ENCODE peak calls at places on chromosome 18, in five cellular contexts. A, D, U, C and M are unnamed samples.
A peak's percentile ranks its signal among the peaks of the same experiment; 100 is the strongest.

GRCh38 chr18:66749475-66750035 is 145.7 kb upstream of the CDH19 start:
- DNase-seq in U (no peak), D (no peak), A (no peak), C (no peak), M (no peak)

GRCh38 chr18:13556497-13556896 is 169.9 kb downstream of the FAM210A start:
- DNase-seq in A (no peak), U (no peak), C (no peak), D (no peak), M (no peak)

GRCh38 chr18:55386545-55386944 is 201.4 kb downstream of the TCF4 start:
- DNase-seq in A (no peak), C (no peak), D (no peak), U (no peak), M (no peak)

GRCh38 chr18:2994603-2995432 is 18.1 kb downstream of the LPIN2 start:
- DNase-seq in C (no peak), A (peak; percentile 9), U (no peak), D (no peak), M (peak; percentile 47)

GRCh38 chr18:77223653-77224052 is 26.0 kb upstream of the GALR1 start:
- DNase-seq in A (no peak), U (no peak), D (peak; percentile 72), C (no peak), M (no peak)

GRCh38 chr18:66005831-66006588 is 255.2 kb downstream of the CDH7 start:
- DNase-seq in A (no peak), C (no peak), U (no peak), D (no peak), M (no peak)

GRCh38 chr18:22594155-22594690 is 176.5 kb upstream of the CTAGE1 start:
- DNase-seq in D (no peak), A (no peak), C (no peak), U (no peak), M (no peak)

GRCh38 chr18:48325115-48325670 is 84.0 kb downstream of the ZBTB7C start:
- DNase-seq in U (no peak), C (no peak), D (no peak), A (no peak), M (no peak)

GRCh38 chr18:22349317-22349898 is 68.3 kb downstream of the CTAGE1 start:
- DNase-seq in C (no peak), A (no peak), D (no peak), U (no peak), M (no peak)

GRCh38 chr18:3952031-3952430 is 502.1 kb downstream of the TGIF1 start:
- DNase-seq in U (no peak), D (no peak), A (no peak), C (no peak), M (no peak)

GRCh38 chr18:48941672-48942071 is 9.1 kb downstream of the SMAD7 start:
- DNase-seq in U (no peak), A (no peak), D (no peak), C (no peak), M (no peak)

GRCh38 chr18:5895886-5896740 is 791 bp upstream of the TMEM200C start:
- DNase-seq in C (peak; percentile 39), A (peak; percentile 59), D (no peak), U (no peak), M (peak; percentile 15)

GRCh38 chr18:67133669-67134068 is 382.9 kb downstream of the DSEL start:
- DNase-seq in D (no peak), A (no peak), C (no peak), U (no peak), M (no peak)

GRCh38 chr18:37483984-37484892 is 81.4 kb downstream of the CELF4 start:
- DNase-seq in D (no peak), U (no peak), C (no peak), A (no peak), M (no peak)

GRCh38 chr18:40868110-40868858 is 1086.8 kb upstream of the PIK3C3 start:
- DNase-seq in D (peak; percentile 59), U (no peak), A (no peak), C (no peak), M (no peak)

GRCh38 chr18:4704766-4705165 is 249.7 kb upstream of the DLGAP1 start:
- DNase-seq in C (no peak), U (no peak), D (no peak), A (no peak), M (no peak)

GRCh38 chr18:12516049-12516677 is 108.4 kb downstream of the PRELID3A start:
- DNase-seq in A (no peak), U (no peak), D (no peak), C (no peak), M (no peak)

GRCh38 chr18:2805970-2806943 is 40.5 kb upstream of the EMILIN2 start:
- DNase-seq in C (no peak), A (no peak), U (no peak), D (no peak), M (no peak)

GRCh38 chr18:10057808-10058791 is 144.3 kb downstream of the VAPA start:
- DNase-seq in D (peak; percentile 96), A (no peak), C (no peak), U (no peak), M (no peak)

GRCh38 chr18:9535430-9535972 is 60.2 kb downstream of the RALBP1 start:
- DNase-seq in A (no peak), C (no peak), U (no peak), D (peak; percentile 47), M (no peak)

GRCh38 chr18:55318864-55319516 is 269.0 kb downstream of the TCF4 start:
- DNase-seq in U (no peak), A (no peak), D (no peak), C (no peak), M (no peak)

GRCh38 chr18:76975577-76976110 is 153.3 kb downstream of the ZNF236 start:
- DNase-seq in C (no peak), A (no peak), D (no peak), U (no peak), M (no peak)

GRCh38 chr18:79933765-79934164 is 17.7 kb downstream of the SLC66A2 start:
- DNase-seq in D (no peak), C (peak; percentile 35), U (no peak), A (no peak), M (no peak)

GRCh38 chr18:21134895-21135294 is 23.3 kb upstream of the ROCK1 start:
- DNase-seq in U (no peak), A (no peak), D (no peak), C (no peak), M (no peak)

GRCh38 chr18:22285299-22286140 is 116.1 kb downstream of the GATA6 start:
- DNase-seq in U (no peak), D (no peak), A (no peak), C (no peak), M (no peak)

GRCh38 chr18:79523738-79524180 is 128.0 kb downstream of the NFATC1 start:
- DNase-seq in C (peak; percentile 37), D (no peak), A (peak; percentile 0), U (no peak), M (no peak)

GRCh38 chr18:25544872-25545271 is 192.9 kb upstream of the ZNF521 start:
- DNase-seq in D (no peak), A (no peak), U (no peak), C (no peak), M (no peak)

GRCh38 chr18:28771849-28772248 is 594.9 kb upstream of the CDH2 start:
- DNase-seq in A (no peak), U (no peak), C (no peak), D (no peak), M (no peak)

GRCh38 chr18:67463829-67464228 is 52.7 kb downstream of the DSEL start:
- DNase-seq in A (no peak), D (no peak), C (no peak), U (no peak), M (no peak)

DNA sequence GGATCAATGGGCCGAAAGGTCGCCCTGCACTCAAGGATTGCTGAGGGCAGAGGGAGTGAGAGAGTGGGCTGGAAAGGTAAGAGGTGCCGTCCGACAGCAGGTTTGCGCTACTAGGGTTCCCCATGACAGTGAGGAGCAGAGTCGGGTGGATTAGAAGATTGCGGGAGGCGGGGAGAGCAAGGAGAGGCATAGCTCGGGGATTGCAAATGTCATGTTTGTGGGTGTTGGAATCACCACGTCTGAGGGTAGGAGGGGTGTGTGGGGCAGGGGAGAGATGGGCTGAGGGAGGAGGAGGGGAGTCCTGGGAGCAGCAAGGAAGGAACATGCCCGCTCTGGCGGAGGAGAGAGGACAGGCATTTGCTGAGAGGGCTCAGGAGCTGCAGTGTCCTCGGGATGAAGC is 81.2 kb downstream of the ZCCHC2 start:
- DNase-seq in D (peak; percentile 10), U (no peak), C (no peak), A (no peak), M (no peak)
- TF ChIP-seq CTCF in D (no peak), U (no peak), C (no peak), A (no peak), M (no peak)

GRCh38 chr18:26656401-26656943 is 108.1 kb upstream of the KCTD1 start:
- DNase-seq in C (no peak), D (no peak), A (peak; percentile 30), U (no peak), M (no peak)

GRCh38 chr18:26654173-26655009 is 106.0 kb upstream of the KCTD1 start:
- DNase-seq in A (no peak), C (no peak), D (no peak), U (no peak), M (no peak)

GRCh38 chr18:26656944-26657536 is 108.7 kb upstream of the KCTD1 start:
- DNase-seq in C (peak; percentile 79), A (peak; percentile 88), D (no peak), U (peak; percentile 85), M (no peak)

GRCh38 chr18:26655010-26655613 is 106.8 kb upstream of the KCTD1 start:
- DNase-seq in A (no peak), C (no peak), U (no peak), D (no peak), M (no peak)

GRCh38 chr18:26655614-26656400 is 107.5 kb upstream of the KCTD1 start:
- DNase-seq in U (peak; percentile 70), C (peak; percentile 58), D (peak; percentile 47), A (peak; percentile 58), M (no peak)
- TF ChIP-seq CTCF in U (no peak), C (no peak), D (no peak), A (no peak), M (no peak)

GRCh38 chr18:35938158-35938557 is 34.3 kb upstream of the RMP24 start:
- DNase-seq in U (no peak), C (no peak), D (peak; percentile 65), A (no peak), M (no peak)

GRCh38 chr18:35938562-35938961 is 33.9 kb upstream of the RMP24 start:
- DNase-seq in C (no peak), U (no peak), A (no peak), D (no peak), M (no peak)

GRCh38 chr18:35941299-35941698 is 31.2 kb upstream of the RMP24 start:
- DNase-seq in U (no peak), A (no peak), D (no peak), C (no peak), M (no peak)

GRCh38 chr18:35936951-35937350 is 35.5 kb upstream of the RMP24 start:
- DNase-seq in A (no peak), D (no peak), U (no peak), C (no peak), M (no peak)

GRCh38 chr18:35939166-35939565 is 33.3 kb upstream of the RMP24 start:
- DNase-seq in D (no peak), C (no peak), A (peak; percentile 35), U (no peak), M (no peak)
- TF ChIP-seq CTCF in D (no peak), C (no peak), A (peak; percentile 15), U (no peak), M (no peak)

DNA sequence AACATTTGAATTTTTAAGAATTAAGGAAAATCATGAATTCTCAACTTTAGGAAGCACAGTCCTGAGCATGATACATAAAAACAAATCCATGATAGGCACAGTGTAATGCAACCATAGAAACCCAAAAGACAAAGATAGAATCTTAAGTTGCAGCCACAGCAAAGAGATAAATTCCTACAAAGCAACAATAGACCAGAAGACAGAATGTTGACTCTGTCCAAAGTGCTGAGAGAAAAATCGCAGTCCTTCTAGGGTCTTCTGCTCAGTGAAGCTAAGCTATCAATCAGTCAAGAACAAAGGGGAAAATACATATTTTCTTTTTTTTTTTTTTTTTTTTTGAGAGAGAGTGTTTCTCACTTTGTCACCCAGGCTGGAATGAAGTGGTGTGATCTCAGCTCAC is 22.0 kb upstream of the FHOD3 start:
- DNase-seq in A (no peak), D (no peak), U (no peak), C (no peak), M (no peak)
- TF ChIP-seq CTCF in A (no peak), D (no peak), U (no peak), C (no peak), M (no peak)